ENCODE peak calls at places on chromosomes 16 and 17, in four cellular contexts. M is SK-N-SH, N is H1, W is HCT116. Q is an unnamed sample.

GRCh38 chr17:68197997-68198930 is 49.6 kb upstream of the AMZ2 start:
- DNase-seq in M (peak), N (peak), W (no peak), Q (peak)

GRCh38 chr17:78988152-78988551 is 8.4 kb upstream of the LGALS3BP start:
- DNase-seq in M (no peak), W (no peak), N (no peak), Q (no peak)

GRCh38 chr17:70095455-70095854 is 20.4 kb downstream of the KCNJ16 start:
- DNase-seq in W (no peak), M (no peak), N (no peak), Q (no peak)

GRCh38 chr17:44438634-44439033 is 49.2 kb upstream of the ITGA2B start:
- DNase-seq in M (peak), N (no peak), W (no peak), Q (no peak)

GRCh38 chr16:10923650-10924214 is 18.5 kb downstream of the DEXI start:
- DNase-seq in N (no peak), M (no peak), W (no peak), Q (no peak)

GRCh38 chr16:85612801-85613608 is at the start of gene GSE1:
- DNase-seq in W (peak), N (peak), M (peak), Q (peak)

GRCh38 chr16:57341441-57342303 is 16.9 kb upstream of the CCL22 start:
- DNase-seq in N (no peak), M (peak), W (no peak), Q (peak)

GRCh38 chr16:68265078-68265925 is 976 bp downstream of the SLC7A6 start:
- DNase-seq in M (peak), W (peak), N (peak), Q (peak)

GRCh38 chr17:28174352-28175046 is 132.0 kb downstream of the NLK start:
- DNase-seq in N (no peak), W (no peak), M (no peak), Q (no peak)

GRCh38 chr17:9432867-9433495 is 142.6 kb downstream of the STX8 start:
- DNase-seq in N (no peak), M (no peak), W (no peak), Q (no peak)

GRCh38 chr16:22191089-22191965 is 14.8 kb upstream of the EEF2K start:
- DNase-seq in W (peak), N (peak), M (peak), Q (peak)

GRCh38 chr16:57132470-57132869 is 40.1 kb downstream of the CPNE2 start:
- DNase-seq in W (no peak), N (no peak), M (no peak), Q (no peak)

GRCh38 chr16:88533945-88534641 is 36.1 kb upstream of the ZC3H18 start:
- DNase-seq in M (peak), N (peak), W (peak), Q (peak)

GRCh38 chr16:68332411-68333121 is 21.7 kb downstream of the PRMT7 start:
- DNase-seq in M (peak), N (no peak), W (no peak), Q (peak)

GRCh38 chr16:15396948-15397594 is 1.5 kb downstream of the MPV17L start:
- DNase-seq in N (no peak), M (no peak), W (no peak), Q (no peak)

GRCh38 chr16:25838724-25839186 is 147.0 kb downstream of the HS3ST4 start:
- DNase-seq in M (peak), W (peak), N (peak), Q (peak)

GRCh38 chr17:37425268-37425667 is 18.6 kb downstream of the TADA2A start:
- DNase-seq in M (no peak), N (no peak), W (no peak), Q (no peak)

GRCh38 chr16:72537684-72538083 is 365.7 kb upstream of the PMFBP1 start:
- DNase-seq in M (peak), W (no peak), N (no peak), Q (no peak)

DNA sequence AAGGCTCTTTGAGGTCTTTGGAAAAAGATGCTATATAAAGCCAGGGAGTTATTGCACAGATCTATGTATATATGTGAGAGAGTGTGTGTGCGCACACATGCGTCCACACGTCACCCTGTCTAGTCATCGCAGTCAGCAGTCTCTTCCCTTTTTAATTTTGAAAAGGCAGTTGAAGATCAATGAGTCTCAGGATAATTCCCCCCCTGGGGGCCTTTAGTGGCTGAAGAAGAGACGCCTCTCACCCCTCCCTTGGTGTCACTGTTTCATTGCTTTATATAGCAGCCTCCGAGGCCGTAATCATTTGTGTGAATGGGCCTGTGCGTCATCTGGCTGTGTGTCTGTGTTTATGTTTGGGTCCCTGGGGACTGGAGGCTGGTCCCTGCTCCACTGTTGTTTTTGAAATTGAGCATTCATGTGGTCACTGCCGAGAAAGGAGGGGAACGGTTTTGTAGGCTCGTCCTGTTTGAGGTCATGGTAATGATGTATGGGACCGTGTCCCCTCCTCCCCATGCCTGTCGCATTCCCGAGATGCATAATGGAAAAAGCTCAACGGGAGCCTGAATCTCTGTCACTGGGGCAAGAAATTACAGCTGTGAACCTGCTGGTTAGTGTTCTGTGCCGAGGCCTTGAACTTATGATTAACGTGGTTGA is 143.9 kb downstream of the SNX29 start:
- DNase-seq in N (no peak), W (no peak), M (no peak), Q (no peak)
- TF ChIP-seq JUND in N (no peak), W (no peak), M (no peak), Q (no peak)

GRCh38 chr16:1095450-1096163 is 437 bp downstream of the C1QTNF8 start:
- DNase-seq in W (no peak), M (no peak), N (no peak), Q (no peak)
- TF ChIP-seq JUND in W (no peak), M (no peak), N (no peak), Q (no peak)

DNA sequence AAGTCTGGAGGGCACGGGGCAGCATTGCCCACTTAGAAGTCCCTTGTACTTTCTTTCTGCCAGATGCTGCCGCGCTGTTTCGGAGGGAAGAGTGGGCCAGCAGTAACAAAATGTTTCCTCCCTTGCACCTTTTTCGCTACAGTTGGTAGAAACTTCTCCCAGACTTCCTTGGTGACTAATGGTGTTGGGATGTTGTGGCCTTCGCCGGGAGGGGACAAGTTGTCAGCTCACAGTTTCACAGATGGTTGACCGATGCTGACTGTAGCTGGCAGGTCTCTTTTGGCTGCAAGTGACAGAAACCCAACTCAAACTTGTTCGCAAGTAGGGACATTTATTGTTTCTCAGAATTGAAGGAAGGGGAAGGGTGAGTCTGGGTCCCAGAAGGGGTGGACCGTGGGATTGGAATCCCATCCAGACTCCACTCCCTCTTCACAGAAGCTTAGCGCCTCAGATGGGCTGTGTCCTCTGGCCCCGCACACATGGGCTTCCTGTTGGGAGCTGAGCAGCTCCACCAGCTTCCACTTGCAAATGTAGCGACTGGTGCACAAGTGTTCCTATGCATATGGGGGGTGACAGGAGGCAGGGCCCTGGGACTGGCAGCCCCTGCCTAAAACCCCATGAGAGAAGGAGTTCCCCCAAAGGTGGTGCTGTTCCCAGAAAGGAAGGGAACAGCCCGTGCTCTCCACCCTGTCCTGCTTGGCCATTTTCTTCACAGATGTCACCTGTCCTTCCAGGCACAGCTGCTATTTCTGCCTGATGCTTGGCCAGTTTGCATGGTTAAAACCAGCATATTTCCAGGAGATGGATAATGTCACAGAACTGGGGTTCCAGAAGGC is 30.9 kb upstream of the RPRML start:
- DNase-seq in W (no peak), M (no peak), N (no peak), Q (no peak)
- TF ChIP-seq JUND in W (no peak), M (no peak), N (no peak), Q (no peak)

DNA sequence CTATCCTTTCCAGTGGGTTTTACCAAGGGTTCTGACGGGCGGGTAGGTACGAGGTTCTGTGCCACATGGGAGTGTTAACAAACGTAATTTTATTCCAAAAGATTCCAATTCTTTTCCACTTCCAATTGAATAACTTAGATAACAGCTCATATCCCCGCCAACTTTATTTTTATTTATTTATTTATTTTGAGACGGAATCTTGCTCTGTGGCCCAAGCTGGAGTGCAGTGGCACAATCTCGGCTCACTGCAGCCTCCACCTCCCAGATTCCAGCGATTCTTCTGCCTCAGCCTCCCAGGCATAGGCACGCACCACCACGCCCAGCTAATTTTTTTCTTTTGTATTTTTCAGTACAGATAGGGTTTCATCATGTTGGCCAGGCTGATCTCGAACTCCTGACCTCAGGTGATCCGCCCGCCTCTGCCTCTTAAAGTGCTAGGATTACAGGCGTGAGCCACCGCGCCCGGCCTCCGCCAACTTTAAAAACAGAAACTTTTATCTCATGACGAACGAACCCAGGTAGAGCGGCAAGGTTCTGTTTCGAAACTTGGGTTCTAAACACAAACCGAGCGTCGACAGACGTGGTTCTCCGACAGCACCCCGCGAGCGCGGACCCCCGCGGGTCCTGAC is 621 bp downstream of the ECI1 start:
- DNase-seq in N (no peak), W (no peak), M (no peak), Q (peak)
- TF ChIP-seq JUND in N (no peak), W (no peak), M (no peak), Q (no peak)

GRCh38 chr16:46427340-46428107 is 193.7 kb downstream of the SHCBP1 start:
- DNase-seq in W (no peak), M (no peak), N (no peak), Q (no peak)
- TF ChIP-seq JUND in W (no peak), M (no peak), N (no peak), Q (no peak)

GRCh38 chr17:49278076-49278475 is 47.5 kb upstream of the PHOSPHO1 start:
- DNase-seq in N (no peak), M (no peak), W (no peak), Q (no peak)

GRCh38 chr17:49285716-49286115 is 55.1 kb upstream of the PHOSPHO1 start:
- DNase-seq in M (no peak), W (no peak), N (no peak), Q (no peak)

GRCh38 chr17:49280061-49280460 is 49.5 kb upstream of the PHOSPHO1 start:
- DNase-seq in W (no peak), N (no peak), M (no peak), Q (no peak)

GRCh38 chr17:49277638-49278037 is 47.1 kb upstream of the PHOSPHO1 start:
- DNase-seq in W (no peak), M (no peak), N (no peak), Q (no peak)

GRCh38 chr17:49280918-49281317 is 50.3 kb upstream of the PHOSPHO1 start:
- DNase-seq in M (no peak), N (no peak), W (no peak), Q (no peak)
- TF ChIP-seq JUND in M (no peak), N (no peak), W (no peak), Q (no peak)